ENCODE peak calls at places on chromosomes 6 and 20, in seven cellular contexts. L is GM23248, N is pancreas, I is upper lobe of left lung, F is transverse colon, A is right cardiac atrium, K is stomach. P is an unnamed sample.
A peak's percentile ranks its signal among the peaks of the same experiment; 100 is the strongest.

GRCh38 chr20:22583773-22584629 is at the start of gene FOXA2:
- DNase-seq in L (no peak), N (peak; percentile 84), I (peak; percentile 83), F (peak; percentile 79), A (no peak), K (peak; percentile 85), P (peak; percentile 95)

GRCh38 chr6:3671382-3671781 is 80.1 kb downstream of the PXDC1 start:
- DNase-seq in L (no peak), N (no peak), I (no peak), F (no peak), A (no peak), K (no peak), P (no peak)

GRCh38 chr6:43668151-43669028 is 19.2 kb downstream of the MRPS18A start:
- DNase-seq in L (peak; percentile 72), N (peak; percentile 77), I (peak; percentile 69), F (peak; percentile 70), A (peak; percentile 84), K (peak; percentile 69), P (peak; percentile 76)

GRCh38 chr6:170439366-170440351 is 113.4 kb downstream of the PSMB1 start:
- DNase-seq in L (no peak), N (no peak), I (no peak), F (no peak), A (no peak), K (peak; percentile 13), P (peak; percentile 54)

GRCh38 chr6:15451738-15452137 is 205.9 kb downstream of the JARID2 start:
- DNase-seq in L (no peak), N (no peak), I (no peak), F (no peak), A (no peak), K (no peak), P (no peak)

GRCh38 chr6:36856277-36856676 is 17.0 kb upstream of the CPNE5 start:
- DNase-seq in L (no peak), N (peak; percentile 73), I (no peak), F (no peak), A (peak; percentile 82), K (no peak), P (no peak)

GRCh38 chr6:136037246-136037884 is 185.9 kb downstream of the PDE7B start:
- DNase-seq in L (no peak), N (no peak), I (no peak), F (no peak), A (no peak), K (no peak), P (no peak)

GRCh38 chr6:13767121-13767794 is 47.1 kb downstream of the MCUR1 start:
- DNase-seq in L (peak; percentile 72), N (no peak), I (peak; percentile 61), F (peak; percentile 53), A (peak; percentile 71), K (no peak), P (no peak)

GRCh38 chr6:52161689-52162438 is 24.3 kb upstream of the IL17A start:
- DNase-seq in L (no peak), N (no peak), I (no peak), F (no peak), A (no peak), K (no peak), P (no peak)

GRCh38 chr6:129609635-129610034 is 100.3 kb downstream of the ARHGAP18 start:
- DNase-seq in L (no peak), N (no peak), I (no peak), F (no peak), A (no peak), K (no peak), P (no peak)

GRCh38 chr20:57440678-57441509 is 49.7 kb downstream of the RBM38 start:
- DNase-seq in L (peak; percentile 71), N (peak; percentile 81), I (peak; percentile 86), F (peak; percentile 58), A (peak; percentile 96), K (peak; percentile 81), P (peak; percentile 88)

GRCh38 chr6:131262060-131262459 is 126.8 kb downstream of the AKAP7 start:
- DNase-seq in L (no peak), N (no peak), I (no peak), F (no peak), A (no peak), K (no peak), P (no peak)

GRCh38 chr6:145544514-145544913 is 190.8 kb downstream of the EPM2A start:
- DNase-seq in L (peak; percentile 10), N (no peak), I (no peak), F (no peak), A (no peak), K (no peak), P (no peak)

GRCh38 chr6:6701864-6702263 is 113.3 kb downstream of the LY86 start:
- DNase-seq in L (peak; percentile 49), N (no peak), I (no peak), F (peak; percentile 61), A (no peak), K (no peak), P (no peak)

GRCh38 chr20:13029687-13030510 is 21.1 kb downstream of the SPTLC3 start:
- DNase-seq in L (peak; percentile 95), N (no peak), I (no peak), F (peak; percentile 15), A (no peak), K (peak; percentile 26), P (no peak)

GRCh38 chr20:40651121-40651520 is 37.9 kb downstream of the MAFB start:
- DNase-seq in L (peak; percentile 52), N (no peak), I (no peak), F (no peak), A (no peak), K (no peak), P (no peak)

GRCh38 chr6:83708970-83709747 is at the start of gene SNAP91:
- DNase-seq in L (no peak), N (peak; percentile 72), I (no peak), F (no peak), A (peak; percentile 50), K (no peak), P (peak; percentile 65)

GRCh38 chr6:83711958-83712357 is 3.1 kb upstream of the SNAP91 start:
- DNase-seq in L (no peak), N (no peak), I (no peak), F (no peak), A (no peak), K (no peak), P (no peak)

GRCh38 chr6:83708546-83708969 is 343 bp downstream of the SNAP91 start:
- DNase-seq in L (peak; percentile 38), N (peak; percentile 62), I (no peak), F (no peak), A (no peak), K (no peak), P (peak; percentile 63)

GRCh38 chr6:83709748-83710050 is 798 bp upstream of the SNAP91 start:
- DNase-seq in L (no peak), N (no peak), I (no peak), F (no peak), A (no peak), K (no peak), P (no peak)

DNA sequence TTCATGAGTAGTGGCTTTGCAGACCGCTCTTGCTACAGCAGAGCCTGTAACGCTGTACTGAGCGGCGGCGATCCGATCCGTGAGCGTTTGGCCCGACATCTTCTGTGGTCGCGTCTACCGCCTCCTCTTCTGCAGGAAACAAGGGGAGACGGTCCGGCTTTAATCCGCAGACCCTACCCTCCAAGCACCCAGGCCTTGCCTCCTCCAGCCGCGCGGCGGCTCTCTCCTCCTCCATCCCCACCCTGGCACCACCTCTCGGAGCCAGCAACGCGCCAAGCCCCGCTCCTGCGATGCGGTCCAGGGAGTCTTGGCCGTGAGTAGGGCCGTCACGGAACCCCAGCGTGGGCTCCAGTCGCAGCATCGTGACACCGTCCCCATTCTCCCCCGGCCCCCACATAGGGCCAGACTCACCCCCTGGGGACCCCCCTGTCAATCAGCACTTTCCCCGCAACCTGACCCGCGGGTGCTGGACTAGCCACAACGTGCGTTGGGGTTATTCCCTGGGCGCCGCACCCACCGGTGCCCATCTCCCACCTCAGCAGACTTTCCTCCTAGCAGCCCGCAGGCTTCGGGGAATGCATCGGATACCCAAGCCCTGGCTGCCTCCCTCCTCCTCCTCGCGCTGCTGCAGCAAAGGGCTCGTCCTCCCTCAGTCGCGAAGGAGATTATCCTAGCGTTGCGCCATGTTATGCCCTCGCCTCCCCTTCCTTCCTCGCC is 914 bp downstream of the SNAP91 start:
- DNase-seq in L (peak; percentile 33), N (peak; percentile 62), I (no peak), F (no peak), A (peak; percentile 46), K (no peak), P (peak; percentile 62)
- H3K27me3 ChIP-seq in L (peaks cover 50% of the 10 kb centered on the region), N (no peaks in the 10 kb centered on the region), I (peaks cover 20% of the 10 kb centered on the region), F (peaks cover 70% of the 10 kb centered on the region), A (peaks cover 2% of the 10 kb centered on the region), K (peaks cover 57% of the 10 kb centered on the region), P (peaks cover 47% of the 10 kb centered on the region)

DNA sequence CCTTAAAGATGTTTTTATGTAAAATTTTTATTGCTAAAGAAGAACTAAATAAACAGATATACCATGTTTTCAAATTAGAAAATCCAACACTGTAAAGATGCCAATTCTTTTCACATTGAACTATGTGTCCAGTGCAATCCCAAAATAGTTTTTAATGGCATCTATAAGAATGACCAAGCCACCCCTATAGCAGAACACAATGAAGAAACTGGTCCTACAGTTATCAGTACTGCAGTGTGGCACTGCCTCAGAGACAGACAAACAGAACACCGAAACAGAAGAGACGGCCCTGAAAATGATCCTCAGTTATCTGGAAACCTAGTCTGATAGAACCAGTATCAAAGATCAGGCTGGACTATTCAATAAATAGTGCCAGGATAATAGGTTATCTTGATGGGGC is 41.9 kb downstream of the KIF13A start:
- DNase-seq in L (no peak), N (no peak), I (no peak), F (no peak), A (no peak), K (no peak), P (no peak)
- H3K27ac ChIP-seq in L (peak overlapping the region; percentile 76), N (no peak overlapping the region), I (no peak overlapping the region), F (no peak overlapping the region), A (peak overlapping the region; percentile 68), K (no peak overlapping the region), P (no peak overlapping the region)

GRCh38 chr20:32510120-32510600 is 75.0 kb downstream of the NOL4L start:
- DNase-seq in L (no peak), N (peak; percentile 53), I (no peak), F (no peak), A (no peak), K (no peak), P (no peak)

GRCh38 chr20:32512047-32512385 is 73.1 kb downstream of the NOL4L start:
- DNase-seq in L (no peak), N (peak; percentile 4), I (no peak), F (no peak), A (no peak), K (no peak), P (no peak)

GRCh38 chr20:32511358-32512046 is 73.6 kb downstream of the NOL4L start:
- DNase-seq in L (no peak), N (peak; percentile 35), I (no peak), F (no peak), A (no peak), K (no peak), P (no peak)

GRCh38 chr20:32509639-32510066 is 75.5 kb downstream of the NOL4L start:
- DNase-seq in L (no peak), N (peak; percentile 34), I (peak; percentile 31), F (peak; percentile 47), A (no peak), K (no peak), P (no peak)

GRCh38 chr20:32510601-32511357 is 74.4 kb downstream of the NOL4L start:
- DNase-seq in L (no peak), N (peak; percentile 58), I (no peak), F (no peak), A (no peak), K (peak; percentile 58), P (no peak)
- H3K4me3 ChIP-seq in L (no peak overlapping the region), N (no peak overlapping the region), I (no peak overlapping the region), F (no peak overlapping the region), A (no peak overlapping the region), K (no peak overlapping the region), P (no peak overlapping the region)

GRCh38 chr20:59363094-59363493 is 62.7 kb downstream of the EDN3 start:
- DNase-seq in L (no peak), N (no peak), I (no peak), F (no peak), A (no peak), K (no peak), P (no peak)
- H3K27me3 ChIP-seq in L (no peaks in the 10 kb centered on the region), N (no peaks in the 10 kb centered on the region), I (no peaks in the 10 kb centered on the region), F (peaks cover 7% of the 10 kb centered on the region), A (no peaks in the 10 kb centered on the region), K (peaks cover 41% of the 10 kb centered on the region), P (no peaks in the 10 kb centered on the region)